ENCODE peak calls at places on chromosomes 3 and 15, in seven cellular contexts. X, Q, U, O, R, M and Z are unnamed samples.

GRCh38 chr3:16993227-16993626 is 108.5 kb downstream of the PLCL2 start:
- DNase-seq in X (no peak), Q (no peak), U (no peak), O (no peak), R (no peak), M (no peak), Z (no peak)

GRCh38 chr15:59150185-59150584 is 45.2 kb downstream of the CCNB2 start:
- DNase-seq in X (no peak), Q (no peak), U (no peak), O (no peak), R (no peak), M (no peak), Z (peak; percentile 69)

GRCh38 chr15:62972814-62973213 is 69.7 kb upstream of the TPM1 start:
- DNase-seq in X (no peak), Q (no peak), U (no peak), O (no peak), R (no peak), M (no peak), Z (no peak)

GRCh38 chr3:41888368-41889076 is 73.4 kb downstream of the ULK4 start:
- DNase-seq in X (no peak), Q (no peak), U (no peak), O (no peak), R (no peak), M (peak; percentile 48), Z (no peak)

GRCh38 chr15:43828061-43828657 is 1.4 kb downstream of the WDR76 start:
- DNase-seq in X (no peak), Q (peak; percentile 54), U (no peak), O (no peak), R (no peak), M (no peak), Z (no peak)

GRCh38 chr3:31235062-31235704 is 297.5 kb upstream of the STT3B start:
- DNase-seq in X (no peak), Q (peak; percentile 69), U (no peak), O (no peak), R (no peak), M (no peak), Z (no peak)

GRCh38 chr15:31295660-31296059 is 31.0 kb upstream of the KLF13 start:
- DNase-seq in X (no peak), Q (peak; percentile 50), U (no peak), O (no peak), R (no peak), M (no peak), Z (no peak)

GRCh38 chr15:62920569-62921502 is 121.7 kb upstream of the TPM1 start:
- DNase-seq in X (peak; percentile 56), Q (no peak), U (no peak), O (no peak), R (no peak), M (no peak), Z (no peak)

GRCh38 chr15:97087337-97087736 is 756.8 kb downstream of the NR2F2 start:
- DNase-seq in X (no peak), Q (no peak), U (no peak), O (no peak), R (no peak), M (no peak), Z (no peak)

GRCh38 chr3:8646313-8646938 is 1.8 kb upstream of the SSUH2 start:
- DNase-seq in X (no peak), Q (no peak), U (no peak), O (no peak), R (no peak), M (no peak), Z (no peak)

GRCh38 chr15:45588199-45588910 is 1.2 kb downstream of the BLOC1S6 start:
- DNase-seq in X (no peak), Q (peak; percentile 23), U (no peak), O (no peak), R (no peak), M (no peak), Z (no peak)

GRCh38 chr3:62260655-62261054 is 112.7 kb downstream of the FEZF2 start:
- DNase-seq in X (no peak), Q (peak; percentile 35), U (no peak), O (no peak), R (no peak), M (no peak), Z (no peak)

GRCh38 chr3:72576563-72576962 is 271.7 kb downstream of the SHQ1 start:
- DNase-seq in X (no peak), Q (no peak), U (no peak), O (no peak), R (no peak), M (no peak), Z (no peak)

GRCh38 chr3:4928277-4928789 is 50.9 kb upstream of the BHLHE40 start:
- DNase-seq in X (no peak), Q (no peak), U (no peak), O (no peak), R (no peak), M (no peak), Z (no peak)

GRCh38 chr3:143972155-143972494 is 502 bp downstream of the DIPK2A start:
- DNase-seq in X (no peak), Q (no peak), U (peak; percentile 41), O (peak; percentile 87), R (no peak), M (no peak), Z (no peak)

GRCh38 chr3:156626104-156626503 is 48.3 kb upstream of the TIPARP start:
- DNase-seq in X (no peak), Q (no peak), U (no peak), O (peak; percentile 35), R (no peak), M (no peak), Z (no peak)

GRCh38 chr3:129530331-129530761 is 1.9 kb downstream of the RHO start:
- DNase-seq in X (no peak), Q (no peak), U (no peak), O (no peak), R (no peak), M (peak; percentile 80), Z (no peak)

GRCh38 chr3:47298439-47298838 is 15.7 kb downstream of the KLHL18 start:
- DNase-seq in X (no peak), Q (no peak), U (no peak), O (no peak), R (no peak), M (no peak), Z (no peak)

GRCh38 chr15:63121382-63122001 is at the start of gene LACTB:
- DNase-seq in X (peak; percentile 89), Q (peak; percentile 93), U (peak; percentile 86), O (peak; percentile 86), R (peak; percentile 66), M (peak; percentile 94), Z (peak; percentile 82)

GRCh38 chr3:89619263-89619662 is 511.8 kb downstream of the EPHA3 start:
- DNase-seq in X (no peak), Q (no peak), U (no peak), O (no peak), R (no peak), M (no peak), Z (no peak)

GRCh38 chr15:40217166-40217785 is 21.6 kb upstream of the PAK6 start:
- DNase-seq in X (no peak), Q (peak; percentile 85), U (peak; percentile 20), O (no peak), R (no peak), M (peak; percentile 84), Z (peak; percentile 57)

GRCh38 chr3:179852117-179852886 is 184.4 kb downstream of the PEX5L start:
- DNase-seq in X (no peak), Q (peak; percentile 42), U (no peak), O (no peak), R (no peak), M (peak; percentile 66), Z (no peak)

GRCh38 chr3:43024183-43024865 is 45.2 kb downstream of the GASK1A start:
- DNase-seq in X (no peak), Q (no peak), U (no peak), O (no peak), R (no peak), M (peak; percentile 33), Z (no peak)